ENCODE peak calls at places on chromosomes 1 and 21, in four cellular contexts. G, O, R and X are unnamed samples.

GRCh38 chr1:16163882-16164820 is 8.3 kb upstream of the EPHA2 start:
- DNase-seq in G (peak), O (no peak), R (peak), X (peak)

GRCh38 chr1:165124772-165125171 is 231.7 kb downstream of the LMX1A start:
- DNase-seq in G (no peak), O (no peak), R (no peak), X (no peak)

GRCh38 chr1:235229868-235230267 is 68.8 kb upstream of the RBM34 start:
- DNase-seq in R (no peak), O (no peak), G (no peak), X (no peak)

GRCh38 chr1:5992814-5993552 is 758 bp upstream of the NPHP4 start:
- DNase-seq in O (no peak), R (no peak), G (peak), X (no peak)

GRCh38 chr1:208141793-208142192 is 102.4 kb downstream of the PLXNA2 start:
- DNase-seq in G (no peak), R (no peak), O (no peak), X (no peak)

GRCh38 chr1:101136739-101137138 is 100.1 kb upstream of the S1PR1 start:
- DNase-seq in R (no peak), O (no peak), G (peak), X (peak)

GRCh38 chr1:6474815-6475282 is 8.9 kb upstream of the TNFRSF25 start:
- DNase-seq in R (peak), G (no peak), O (no peak), X (no peak)

GRCh38 chr1:197783510-197783948 is 8.2 kb upstream of the DENND1B start:
- DNase-seq in G (no peak), O (no peak), R (no peak), X (peak)

GRCh38 chr1:9225411-9225785 is 9.2 kb upstream of the H6PD start:
- DNase-seq in O (no peak), G (no peak), R (no peak), X (no peak)

GRCh38 chr1:184973308-184974085 is 811 bp downstream of the NIBAN1 start:
- DNase-seq in R (peak), G (peak), O (peak), X (peak)

GRCh38 chr1:113142791-113143190 is 69.8 kb downstream of the LRIG2 start:
- DNase-seq in R (no peak), O (no peak), G (no peak), X (no peak)

GRCh38 chr1:153734380-153735089 is 6.7 kb downstream of the INTS3 start:
- DNase-seq in R (no peak), O (no peak), G (no peak), X (no peak)

GRCh38 chr1:117657031-117657430 is 51.2 kb downstream of the TENT5C start:
- DNase-seq in R (no peak), G (peak), O (no peak), X (peak)

DNA sequence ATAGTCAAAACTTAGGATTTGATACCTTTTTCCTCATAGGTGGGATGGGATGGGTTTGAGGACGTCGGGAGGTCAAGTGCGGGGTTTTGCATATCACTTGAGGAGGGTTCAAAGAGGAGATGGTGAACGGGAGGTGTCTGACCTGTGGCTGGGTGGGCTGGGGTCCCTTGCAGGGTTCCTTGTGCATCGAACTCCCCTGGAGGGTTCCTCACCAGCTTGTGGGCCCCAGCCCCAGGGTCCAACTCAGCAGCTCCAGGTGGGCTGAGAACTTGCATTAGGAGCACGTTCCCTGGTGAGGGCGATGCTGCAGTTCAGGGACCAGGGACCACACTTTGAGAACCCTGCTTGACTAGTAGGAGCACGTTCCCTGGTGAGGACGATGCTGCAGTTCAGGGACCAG is 23.2 kb downstream of the TRPM2 start:
- DNase-seq in R (no peak), G (no peak), O (no peak), X (no peak)
- H3K56ac ChIP-seq in R (no peak), G (no peak), O (no peak), X (no peak)

GRCh38 chr21:34928637-34929036 is 120.5 kb downstream of the RUNX1 start:
- DNase-seq in R (no peak), G (no peak), O (no peak), X (no peak)
- H3K4me2 ChIP-seq in R (no peak), G (no peak), O (no peak), X (no peak)

GRCh38 chr1:3324704-3325535 is 129.5 kb upstream of the ARHGEF16 start:
- DNase-seq in R (no peak), O (no peak), G (no peak), X (no peak)
- H3K56ac ChIP-seq in R (no peak), O (no peak), G (no peak), X (no peak)

GRCh38 chr1:91092503-91092902 is 70.7 kb upstream of the ZNF644 start:
- DNase-seq in O (no peak), G (no peak), R (no peak), X (no peak)
- H3K4me2 ChIP-seq in O (no peak), G (no peak), R (no peak), X (no peak)

GRCh38 chr1:223665592-223666312 is at the start of gene CAPN8:
- DNase-seq in G (no peak), R (no peak), O (no peak), X (no peak)
- H3K56ac ChIP-seq in G (no peak), R (no peak), O (no peak), X (no peak)

GRCh38 chr1:27149714-27150113 is 5.2 kb downstream of the SLC9A1 start:
- DNase-seq in O (no peak), R (no peak), G (no peak), X (no peak)

GRCh38 chr1:27148591-27148990 is 6.3 kb downstream of the SLC9A1 start:
- DNase-seq in O (no peak), G (no peak), R (no peak), X (no peak)

GRCh38 chr1:27150183-27150582 is 4.7 kb downstream of the SLC9A1 start:
- DNase-seq in G (no peak), R (no peak), O (no peak), X (no peak)

GRCh38 chr1:27147842-27148518 is 6.9 kb downstream of the SLC9A1 start:
- DNase-seq in R (no peak), G (no peak), O (no peak), X (no peak)

DNA sequence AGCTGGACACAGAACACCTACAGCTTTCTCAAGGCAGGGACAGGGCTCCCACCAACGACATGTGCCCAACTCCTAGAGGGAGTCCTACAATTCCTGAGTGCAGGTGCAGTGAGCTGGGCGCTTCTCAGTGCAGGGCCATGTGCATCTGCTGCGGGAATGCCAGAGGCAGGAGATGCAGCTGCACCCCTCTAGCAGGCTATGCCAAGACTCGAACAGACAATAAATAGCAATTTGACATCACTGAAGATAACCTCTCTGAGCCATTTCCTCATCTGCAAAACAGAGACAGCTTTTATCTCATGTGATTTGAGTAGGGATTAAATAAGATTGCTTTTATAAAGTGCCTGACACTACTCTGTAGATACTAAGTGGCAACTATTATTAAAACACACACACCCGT is 5.8 kb downstream of the SLC9A1 start:
- DNase-seq in G (no peak), R (no peak), O (no peak), X (no peak)
- H3K4me2 ChIP-seq in G (no peak), R (no peak), O (no peak), X (no peak)

GRCh38 chr1:111442457-111442856 is 6.6 kb downstream of the WDR77 start:
- DNase-seq in G (no peak), O (no peak), R (no peak), X (no peak)
- H3K56ac ChIP-seq in G (no peak), O (no peak), R (no peak), X (no peak)

GRCh38 chr1:200887036-200887435 is 7.7 kb upstream of the INAVA start:
- DNase-seq in G (no peak), R (no peak), O (no peak), X (no peak)

GRCh38 chr1:200887772-200888348 is 6.8 kb upstream of the INAVA start:
- DNase-seq in G (no peak), R (no peak), O (no peak), X (no peak)

GRCh38 chr1:200890027-200890426 is 4.7 kb upstream of the INAVA start:
- DNase-seq in O (no peak), G (no peak), R (no peak), X (no peak)

GRCh38 chr1:200889571-200889970 is 5.1 kb upstream of the INAVA start:
- DNase-seq in O (no peak), R (no peak), G (no peak), X (no peak)

DNA sequence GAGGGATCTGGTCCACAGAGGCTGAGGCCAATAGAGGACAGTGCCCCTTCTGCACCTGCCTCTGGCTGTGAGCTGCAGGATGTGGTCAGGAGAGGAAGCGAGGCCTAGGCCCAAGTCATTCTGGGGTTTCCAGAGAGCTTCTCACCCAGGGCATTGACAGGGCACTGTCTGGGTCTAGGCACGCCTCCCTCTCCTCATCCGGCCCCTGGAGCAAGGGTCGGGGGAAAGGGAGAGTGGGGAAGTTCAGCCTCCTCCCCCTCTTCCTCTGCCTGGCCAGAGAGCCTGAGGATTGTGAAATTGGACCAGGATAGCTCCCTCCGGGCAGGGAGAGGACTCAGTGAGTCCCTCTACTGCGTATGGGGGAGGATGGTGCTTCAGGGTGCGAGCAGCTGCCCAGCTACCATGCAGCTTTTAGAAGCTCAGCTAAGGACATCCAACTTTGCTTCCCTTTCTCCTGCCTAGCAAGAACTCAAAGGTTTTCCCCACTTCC is 6.3 kb upstream of the INAVA start:
- DNase-seq in R (no peak), G (peak), O (peak), X (no peak)
- H3K4me2 ChIP-seq in R (peak), G (no peak), O (no peak), X (no peak)